ENCODE peak calls at places on chromosomes 5 and 9, in six cellular contexts. One of them, this sample, is unnamed.
A peak's percentile ranks its signal among the peaks of the same experiment; 100 is the strongest.

GRCh38 chr9:109181284-109181683 is 14.2 kb upstream of the FRRS1L start:
- DNase-seq in tibial artery: no peak
- DNase-seq in spleen: no peak
- DNase-seq in stimulated activated CD4-positive, alpha-beta T cell treated with anti-CD3 and anti-CD28 coated beads, Interleukin-2, amount 100 ng/mL, for 24 hours: peak; percentile 42
- DNase-seq in AG04449: no peak
- DNase-seq in NCI-H1694 treated with DMSO at 0.1 percent for 48 hours: no peak
- DNase-seq in this sample: no peak

GRCh38 chr9:83312543-83312942 is 225.7 kb downstream of the FRMD3 start:
- DNase-seq in tibial artery: no peak
- DNase-seq in spleen: no peak
- DNase-seq in stimulated activated CD4-positive, alpha-beta T cell treated with anti-CD3 and anti-CD28 coated beads, Interleukin-2, amount 100 ng/mL, for 24 hours: no peak
- DNase-seq in AG04449: no peak
- DNase-seq in NCI-H1694 treated with DMSO at 0.1 percent for 48 hours: no peak
- DNase-seq in this sample: no peak

GRCh38 chr9:105835721-105836120 is 141.4 kb downstream of the TMEM38B start:
- DNase-seq in tibial artery: no peak
- DNase-seq in spleen: peak; percentile 73
- DNase-seq in stimulated activated CD4-positive, alpha-beta T cell treated with anti-CD3 and anti-CD28 coated beads, Interleukin-2, amount 100 ng/mL, for 24 hours: no peak
- DNase-seq in AG04449: no peak
- DNase-seq in NCI-H1694 treated with DMSO at 0.1 percent for 48 hours: no peak
- DNase-seq in this sample: no peak

GRCh38 chr5:172370648-172371248 is 83.6 kb downstream of the SH3PXD2B start:
- DNase-seq in tibial artery: no peak
- DNase-seq in spleen: no peak
- DNase-seq in stimulated activated CD4-positive, alpha-beta T cell treated with anti-CD3 and anti-CD28 coated beads, Interleukin-2, amount 100 ng/mL, for 24 hours: peak; percentile 65
- DNase-seq in AG04449: no peak
- DNase-seq in NCI-H1694 treated with DMSO at 0.1 percent for 48 hours: peak; percentile 13
- DNase-seq in this sample: no peak

GRCh38 chr5:120749737-120750136 is 285.6 kb downstream of the PRR16 start:
- DNase-seq in tibial artery: no peak
- DNase-seq in spleen: no peak
- DNase-seq in stimulated activated CD4-positive, alpha-beta T cell treated with anti-CD3 and anti-CD28 coated beads, Interleukin-2, amount 100 ng/mL, for 24 hours: no peak
- DNase-seq in AG04449: no peak
- DNase-seq in NCI-H1694 treated with DMSO at 0.1 percent for 48 hours: no peak
- DNase-seq in this sample: no peak

GRCh38 chr9:76634356-76635054 is 129.7 kb upstream of the PCA3 start:
- DNase-seq in tibial artery: no peak
- DNase-seq in spleen: no peak
- DNase-seq in stimulated activated CD4-positive, alpha-beta T cell treated with anti-CD3 and anti-CD28 coated beads, Interleukin-2, amount 100 ng/mL, for 24 hours: no peak
- DNase-seq in AG04449: peak; percentile 44
- DNase-seq in NCI-H1694 treated with DMSO at 0.1 percent for 48 hours: no peak
- DNase-seq in this sample: no peak

GRCh38 chr9:125933056-125933455 is 185.9 kb downstream of the PBX3 start:
- DNase-seq in tibial artery: no peak
- DNase-seq in spleen: no peak
- DNase-seq in stimulated activated CD4-positive, alpha-beta T cell treated with anti-CD3 and anti-CD28 coated beads, Interleukin-2, amount 100 ng/mL, for 24 hours: no peak
- DNase-seq in AG04449: no peak
- DNase-seq in NCI-H1694 treated with DMSO at 0.1 percent for 48 hours: no peak
- DNase-seq in this sample: no peak

GRCh38 chr9:77588319-77588937 is 59.7 kb downstream of the GNA14 start:
- DNase-seq in tibial artery: no peak
- DNase-seq in spleen: no peak
- DNase-seq in stimulated activated CD4-positive, alpha-beta T cell treated with anti-CD3 and anti-CD28 coated beads, Interleukin-2, amount 100 ng/mL, for 24 hours: no peak
- DNase-seq in AG04449: peak; percentile 51
- DNase-seq in NCI-H1694 treated with DMSO at 0.1 percent for 48 hours: no peak
- DNase-seq in this sample: no peak

GRCh38 chr9:126631254-126631653 is 17.5 kb downstream of the LMX1B start:
- DNase-seq in tibial artery: no peak
- DNase-seq in spleen: no peak
- DNase-seq in stimulated activated CD4-positive, alpha-beta T cell treated with anti-CD3 and anti-CD28 coated beads, Interleukin-2, amount 100 ng/mL, for 24 hours: no peak
- DNase-seq in AG04449: no peak
- DNase-seq in NCI-H1694 treated with DMSO at 0.1 percent for 48 hours: no peak
- DNase-seq in this sample: no peak

GRCh38 chr5:98424681-98425454 is 348.6 kb upstream of the RGMB start:
- DNase-seq in tibial artery: no peak
- DNase-seq in spleen: no peak
- DNase-seq in stimulated activated CD4-positive, alpha-beta T cell treated with anti-CD3 and anti-CD28 coated beads, Interleukin-2, amount 100 ng/mL, for 24 hours: no peak
- DNase-seq in AG04449: no peak
- DNase-seq in NCI-H1694 treated with DMSO at 0.1 percent for 48 hours: no peak
- DNase-seq in this sample: no peak

GRCh38 chr9:93280661-93281259 is 96.8 kb downstream of the WNK2 start:
- DNase-seq in tibial artery: no peak
- DNase-seq in spleen: no peak
- DNase-seq in stimulated activated CD4-positive, alpha-beta T cell treated with anti-CD3 and anti-CD28 coated beads, Interleukin-2, amount 100 ng/mL, for 24 hours: no peak
- DNase-seq in AG04449: no peak
- DNase-seq in NCI-H1694 treated with DMSO at 0.1 percent for 48 hours: no peak
- DNase-seq in this sample: no peak

GRCh38 chr9:89888233-89888632 is 283.4 kb downstream of the GADD45G start:
- DNase-seq in tibial artery: no peak
- DNase-seq in spleen: no peak
- DNase-seq in stimulated activated CD4-positive, alpha-beta T cell treated with anti-CD3 and anti-CD28 coated beads, Interleukin-2, amount 100 ng/mL, for 24 hours: no peak
- DNase-seq in AG04449: no peak
- DNase-seq in NCI-H1694 treated with DMSO at 0.1 percent for 48 hours: no peak
- DNase-seq in this sample: no peak

GRCh38 chr9:98361645-98362044 is 106.2 kb upstream of the TBC1D2 start:
- DNase-seq in tibial artery: no peak
- DNase-seq in spleen: no peak
- DNase-seq in stimulated activated CD4-positive, alpha-beta T cell treated with anti-CD3 and anti-CD28 coated beads, Interleukin-2, amount 100 ng/mL, for 24 hours: no peak
- DNase-seq in AG04449: no peak
- DNase-seq in NCI-H1694 treated with DMSO at 0.1 percent for 48 hours: no peak
- DNase-seq in this sample: no peak

GRCh38 chr5:14379739-14380497 is 201.7 kb upstream of the OTULINL start:
- DNase-seq in tibial artery: no peak
- DNase-seq in spleen: no peak
- DNase-seq in stimulated activated CD4-positive, alpha-beta T cell treated with anti-CD3 and anti-CD28 coated beads, Interleukin-2, amount 100 ng/mL, for 24 hours: no peak
- DNase-seq in AG04449: no peak
- DNase-seq in NCI-H1694 treated with DMSO at 0.1 percent for 48 hours: no peak
- DNase-seq in this sample: no peak

GRCh38 chr5:8848362-8848761 is 697.5 kb downstream of the SEMA5A start:
- DNase-seq in tibial artery: no peak
- DNase-seq in spleen: no peak
- DNase-seq in stimulated activated CD4-positive, alpha-beta T cell treated with anti-CD3 and anti-CD28 coated beads, Interleukin-2, amount 100 ng/mL, for 24 hours: no peak
- DNase-seq in AG04449: no peak
- DNase-seq in NCI-H1694 treated with DMSO at 0.1 percent for 48 hours: no peak
- DNase-seq in this sample: no peak

GRCh38 chr5:10337986-10338385 is 15.5 kb upstream of the MARCHF6 start:
- DNase-seq in tibial artery: no peak
- DNase-seq in spleen: no peak
- DNase-seq in stimulated activated CD4-positive, alpha-beta T cell treated with anti-CD3 and anti-CD28 coated beads, Interleukin-2, amount 100 ng/mL, for 24 hours: no peak
- DNase-seq in AG04449: no peak
- DNase-seq in NCI-H1694 treated with DMSO at 0.1 percent for 48 hours: no peak
- DNase-seq in this sample: no peak

GRCh38 chr9:122420315-122420714 is 49.5 kb downstream of the PTGS1 start:
- DNase-seq in tibial artery: no peak
- DNase-seq in spleen: no peak
- DNase-seq in stimulated activated CD4-positive, alpha-beta T cell treated with anti-CD3 and anti-CD28 coated beads, Interleukin-2, amount 100 ng/mL, for 24 hours: no peak
- DNase-seq in AG04449: no peak
- DNase-seq in NCI-H1694 treated with DMSO at 0.1 percent for 48 hours: no peak
- DNase-seq in this sample: no peak

GRCh38 chr5:149656576-149657182 is 73.4 kb upstream of the PPARGC1B start:
- DNase-seq in tibial artery: peak; percentile 58
- DNase-seq in spleen: no peak
- DNase-seq in stimulated activated CD4-positive, alpha-beta T cell treated with anti-CD3 and anti-CD28 coated beads, Interleukin-2, amount 100 ng/mL, for 24 hours: peak; percentile 58
- DNase-seq in AG04449: no peak
- DNase-seq in NCI-H1694 treated with DMSO at 0.1 percent for 48 hours: no peak
- DNase-seq in this sample: no peak

GRCh38 chr9:114209151-114209550 is 53.8 kb downstream of the COL27A1 start:
- DNase-seq in tibial artery: no peak
- DNase-seq in spleen: peak; percentile 72
- DNase-seq in stimulated activated CD4-positive, alpha-beta T cell treated with anti-CD3 and anti-CD28 coated beads, Interleukin-2, amount 100 ng/mL, for 24 hours: no peak
- DNase-seq in AG04449: no peak
- DNase-seq in NCI-H1694 treated with DMSO at 0.1 percent for 48 hours: no peak
- DNase-seq in this sample: no peak

GRCh38 chr5:39355324-39355723 is 9.0 kb downstream of the C9 start:
- DNase-seq in tibial artery: no peak
- DNase-seq in spleen: no peak
- DNase-seq in stimulated activated CD4-positive, alpha-beta T cell treated with anti-CD3 and anti-CD28 coated beads, Interleukin-2, amount 100 ng/mL, for 24 hours: no peak
- DNase-seq in AG04449: no peak
- DNase-seq in NCI-H1694 treated with DMSO at 0.1 percent for 48 hours: no peak
- DNase-seq in this sample: no peak

GRCh38 chr5:23318166-23318565 is 189.2 kb upstream of the PRDM9 start:
- DNase-seq in tibial artery: no peak
- DNase-seq in spleen: no peak
- DNase-seq in stimulated activated CD4-positive, alpha-beta T cell treated with anti-CD3 and anti-CD28 coated beads, Interleukin-2, amount 100 ng/mL, for 24 hours: no peak
- DNase-seq in AG04449: no peak
- DNase-seq in NCI-H1694 treated with DMSO at 0.1 percent for 48 hours: no peak
- DNase-seq in this sample: no peak

GRCh38 chr5:113031132-113031531 is 54.5 kb downstream of the DCP2 start:
- DNase-seq in tibial artery: no peak
- DNase-seq in spleen: no peak
- DNase-seq in stimulated activated CD4-positive, alpha-beta T cell treated with anti-CD3 and anti-CD28 coated beads, Interleukin-2, amount 100 ng/mL, for 24 hours: no peak
- DNase-seq in AG04449: no peak
- DNase-seq in NCI-H1694 treated with DMSO at 0.1 percent for 48 hours: no peak
- DNase-seq in this sample: no peak

GRCh38 chr5:132199116-132199680 is 28.5 kb downstream of the P4HA2 start:
- DNase-seq in tibial artery: no peak
- DNase-seq in spleen: no peak
- DNase-seq in stimulated activated CD4-positive, alpha-beta T cell treated with anti-CD3 and anti-CD28 coated beads, Interleukin-2, amount 100 ng/mL, for 24 hours: no peak
- DNase-seq in AG04449: no peak
- DNase-seq in NCI-H1694 treated with DMSO at 0.1 percent for 48 hours: no peak
- DNase-seq in this sample: no peak

GRCh38 chr9:124475158-124475867 is 25.1 kb downstream of the ADGRD2 start:
- DNase-seq in tibial artery: no peak
- DNase-seq in spleen: no peak
- DNase-seq in stimulated activated CD4-positive, alpha-beta T cell treated with anti-CD3 and anti-CD28 coated beads, Interleukin-2, amount 100 ng/mL, for 24 hours: no peak
- DNase-seq in AG04449: no peak
- DNase-seq in NCI-H1694 treated with DMSO at 0.1 percent for 48 hours: no peak
- DNase-seq in this sample: no peak

GRCh38 chr9:136488247-136489214 is 5.7 kb upstream of the SEC16A start:
- DNase-seq in tibial artery: peak; percentile 84
- DNase-seq in spleen: peak; percentile 94
- DNase-seq in stimulated activated CD4-positive, alpha-beta T cell treated with anti-CD3 and anti-CD28 coated beads, Interleukin-2, amount 100 ng/mL, for 24 hours: peak; percentile 80
- DNase-seq in AG04449: no peak
- DNase-seq in NCI-H1694 treated with DMSO at 0.1 percent for 48 hours: no peak
- DNase-seq in this sample: peak; percentile 61